ENCODE peak calls at places on chromosomes 5 and 9, in seven cellular contexts. One of them, this sample, is unnamed.

GRCh38 chr9:134403292-134403681 is 77.0 kb downstream of the RXRA start:
- DNase-seq in Peyer's patch: no peak
- DNase-seq in PC-3: no peak
- DNase-seq in cardiac muscle cell: no peak
- DNase-seq in breast epithelium: no peak
- DNase-seq in uterus: no peak
- DNase-seq in WERI-Rb-1: no peak
- DNase-seq in this sample: no peak

GRCh38 chr9:33791117-33791516 is 4.2 kb upstream of the PRSS3 start:
- DNase-seq in WERI-Rb-1: no peak
- DNase-seq in cardiac muscle cell: no peak
- DNase-seq in breast epithelium: no peak
- DNase-seq in Peyer's patch: peak; percentile 68
- DNase-seq in PC-3: peak; percentile 87
- DNase-seq in uterus: no peak
- DNase-seq in this sample: no peak

GRCh38 chr9:81874926-81875325 is 53.3 kb upstream of the SPATA31D4 start:
- DNase-seq in cardiac muscle cell: no peak
- DNase-seq in Peyer's patch: no peak
- DNase-seq in breast epithelium: no peak
- DNase-seq in PC-3: peak; percentile 43
- DNase-seq in WERI-Rb-1: no peak
- DNase-seq in uterus: no peak
- DNase-seq in this sample: no peak

GRCh38 chr5:77379558-77380061 is 112.5 kb downstream of the WDR41 start:
- DNase-seq in breast epithelium: no peak
- DNase-seq in Peyer's patch: no peak
- DNase-seq in cardiac muscle cell: no peak
- DNase-seq in uterus: no peak
- DNase-seq in PC-3: no peak
- DNase-seq in WERI-Rb-1: no peak
- DNase-seq in this sample: no peak

GRCh38 chr5:7976411-7977190 is 107.7 kb downstream of the MTRR start:
- DNase-seq in cardiac muscle cell: no peak
- DNase-seq in uterus: no peak
- DNase-seq in PC-3: peak; percentile 13
- DNase-seq in WERI-Rb-1: no peak
- DNase-seq in breast epithelium: no peak
- DNase-seq in Peyer's patch: no peak
- DNase-seq in this sample: no peak

GRCh38 chr5:106964102-106964501 is 706.6 kb downstream of the EFNA5 start:
- DNase-seq in PC-3: peak; percentile 82
- DNase-seq in uterus: no peak
- DNase-seq in Peyer's patch: no peak
- DNase-seq in WERI-Rb-1: no peak
- DNase-seq in breast epithelium: no peak
- DNase-seq in cardiac muscle cell: no peak
- DNase-seq in this sample: no peak

GRCh38 chr5:137016783-137017324 is 482.3 kb downstream of the SPOCK1 start:
- DNase-seq in WERI-Rb-1: peak; percentile 29
- DNase-seq in cardiac muscle cell: no peak
- DNase-seq in Peyer's patch: no peak
- DNase-seq in PC-3: no peak
- DNase-seq in uterus: no peak
- DNase-seq in breast epithelium: no peak
- DNase-seq in this sample: no peak

GRCh38 chr9:123620258-123620657 is 264.3 kb downstream of the CRB2 start:
- DNase-seq in WERI-Rb-1: no peak
- DNase-seq in cardiac muscle cell: no peak
- DNase-seq in Peyer's patch: no peak
- DNase-seq in breast epithelium: no peak
- DNase-seq in PC-3: no peak
- DNase-seq in uterus: no peak
- DNase-seq in this sample: no peak

GRCh38 chr5:24363789-24364534 is 280.8 kb downstream of the CDH10 start:
- DNase-seq in Peyer's patch: no peak
- DNase-seq in WERI-Rb-1: no peak
- DNase-seq in PC-3: peak; percentile 30
- DNase-seq in cardiac muscle cell: no peak
- DNase-seq in breast epithelium: no peak
- DNase-seq in uterus: no peak
- DNase-seq in this sample: no peak

GRCh38 chr5:153959134-153959957 is 79.4 kb downstream of the FAM114A2 start:
- DNase-seq in WERI-Rb-1: no peak
- DNase-seq in cardiac muscle cell: peak; percentile 34
- DNase-seq in PC-3: no peak
- DNase-seq in breast epithelium: peak; percentile 21
- DNase-seq in Peyer's patch: no peak
- DNase-seq in uterus: no peak
- DNase-seq in this sample: no peak

GRCh38 chr9:126423709-126424185 is 97.1 kb downstream of the MVB12B start:
- DNase-seq in breast epithelium: no peak
- DNase-seq in PC-3: no peak
- DNase-seq in WERI-Rb-1: no peak
- DNase-seq in Peyer's patch: no peak
- DNase-seq in cardiac muscle cell: no peak
- DNase-seq in uterus: no peak
- DNase-seq in this sample: no peak

GRCh38 chr5:59769832-59770231 is 123.7 kb downstream of the PDE4D start:
- DNase-seq in PC-3: peak; percentile 41
- DNase-seq in breast epithelium: no peak
- DNase-seq in WERI-Rb-1: no peak
- DNase-seq in cardiac muscle cell: no peak
- DNase-seq in Peyer's patch: no peak
- DNase-seq in uterus: no peak
- DNase-seq in this sample: no peak

GRCh38 chr9:69200071-69200470 is 26.0 kb downstream of the TJP2 start:
- DNase-seq in cardiac muscle cell: no peak
- DNase-seq in Peyer's patch: no peak
- DNase-seq in WERI-Rb-1: no peak
- DNase-seq in PC-3: peak; percentile 21
- DNase-seq in breast epithelium: no peak
- DNase-seq in uterus: no peak
- DNase-seq in this sample: no peak

GRCh38 chr9:447230-448025 is 232.8 kb downstream of the DOCK8 start:
- DNase-seq in cardiac muscle cell: no peak
- DNase-seq in Peyer's patch: peak; percentile 79
- DNase-seq in uterus: no peak
- DNase-seq in PC-3: peak; percentile 90
- DNase-seq in WERI-Rb-1: no peak
- DNase-seq in breast epithelium: no peak
- DNase-seq in this sample: no peak

GRCh38 chr9:65409471-65409980 is 124.5 kb upstream of the FOXD4L5 start:
- DNase-seq in uterus: no peak
- DNase-seq in cardiac muscle cell: no peak
- DNase-seq in PC-3: no peak
- DNase-seq in Peyer's patch: no peak
- DNase-seq in WERI-Rb-1: no peak
- DNase-seq in breast epithelium: no peak
- DNase-seq in this sample: no peak

GRCh38 chr5:132816083-132816482 is 3.0 kb downstream of the SOWAHA start:
- DNase-seq in uterus: no peak
- DNase-seq in Peyer's patch: no peak
- DNase-seq in cardiac muscle cell: no peak
- DNase-seq in WERI-Rb-1: no peak
- DNase-seq in breast epithelium: no peak
- DNase-seq in PC-3: no peak
- DNase-seq in this sample: no peak

GRCh38 chr5:159099049-159099760 is 511 bp downstream of the EBF1 start:
- DNase-seq in cardiac muscle cell: peak; percentile 76
- DNase-seq in breast epithelium: no peak
- DNase-seq in Peyer's patch: peak; percentile 67
- DNase-seq in uterus: peak; percentile 39
- DNase-seq in WERI-Rb-1: peak; percentile 55
- DNase-seq in PC-3: peak; percentile 49
- DNase-seq in this sample: no peak

GRCh38 chr5:88089757-88090390 is 178.8 kb downstream of the TMEM161B start:
- DNase-seq in breast epithelium: no peak
- DNase-seq in PC-3: no peak
- DNase-seq in cardiac muscle cell: no peak
- DNase-seq in uterus: no peak
- DNase-seq in Peyer's patch: no peak
- DNase-seq in WERI-Rb-1: no peak
- DNase-seq in this sample: no peak

GRCh38 chr5:171535162-171535561 is 115.7 kb downstream of the FGF18 start:
- DNase-seq in uterus: no peak
- DNase-seq in breast epithelium: no peak
- DNase-seq in cardiac muscle cell: no peak
- DNase-seq in Peyer's patch: no peak
- DNase-seq in WERI-Rb-1: no peak
- DNase-seq in PC-3: no peak
- DNase-seq in this sample: no peak

GRCh38 chr9:76459691-76460635 is 981 bp downstream of the GCNT1 start:
- DNase-seq in Peyer's patch: peak; percentile 65
- DNase-seq in breast epithelium: peak; percentile 31
- DNase-seq in PC-3: peak; percentile 43
- DNase-seq in uterus: peak; percentile 35
- DNase-seq in cardiac muscle cell: peak; percentile 56
- DNase-seq in WERI-Rb-1: peak; percentile 57
- DNase-seq in this sample: no peak

GRCh38 chr5:670396-671270 is 22.5 kb downstream of the TPPP start:
- DNase-seq in breast epithelium: no peak
- DNase-seq in WERI-Rb-1: no peak
- DNase-seq in PC-3: no peak
- DNase-seq in cardiac muscle cell: no peak
- DNase-seq in uterus: no peak
- DNase-seq in Peyer's patch: no peak
- DNase-seq in this sample: no peak

GRCh38 chr5:76608833-76609232 is 14.4 kb downstream of the F2RL2 start:
- DNase-seq in PC-3: no peak
- DNase-seq in cardiac muscle cell: no peak
- DNase-seq in Peyer's patch: no peak
- DNase-seq in breast epithelium: no peak
- DNase-seq in uterus: no peak
- DNase-seq in WERI-Rb-1: no peak
- DNase-seq in this sample: no peak

GRCh38 chr5:115329475-115329874 is 33.0 kb upstream of the CCDC112 start:
- DNase-seq in breast epithelium: no peak
- DNase-seq in PC-3: no peak
- DNase-seq in uterus: no peak
- DNase-seq in WERI-Rb-1: no peak
- DNase-seq in Peyer's patch: peak; percentile 51
- DNase-seq in cardiac muscle cell: no peak
- DNase-seq in this sample: no peak

DNA sequence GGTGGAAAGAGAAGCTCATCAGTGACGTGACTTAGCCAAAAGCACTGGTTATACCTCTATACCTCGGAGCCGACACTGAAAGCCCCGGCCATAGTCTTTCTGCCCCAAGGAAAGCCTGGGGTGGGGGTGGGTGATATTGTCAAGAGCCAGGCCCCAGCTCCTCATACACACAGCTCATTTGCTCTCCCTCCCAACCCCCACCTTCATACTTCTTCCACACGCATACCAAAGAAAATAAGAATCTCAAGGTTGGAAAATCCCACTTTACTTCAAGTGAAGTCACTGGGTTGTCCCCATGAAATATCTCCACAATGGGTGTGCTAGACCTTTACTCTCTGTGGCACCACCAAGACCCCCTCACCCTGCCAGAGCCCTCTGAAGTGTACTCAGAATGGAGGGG is 27.1 kb upstream of the MGAT1 start:
- DNase-seq in breast epithelium: no peak
- DNase-seq in cardiac muscle cell: no peak
- DNase-seq in uterus: no peak
- DNase-seq in PC-3: no peak
- DNase-seq in Peyer's patch: no peak
- DNase-seq in WERI-Rb-1: no peak
- DNase-seq in this sample: no peak
- H3K4me3 ChIP-seq in breast epithelium: peak overlapping the region; percentile 91
- H3K4me3 ChIP-seq in cardiac muscle cell: no peak overlapping the region
- H3K4me3 ChIP-seq in uterus: no peak overlapping the region
- H3K4me3 ChIP-seq in PC-3: peak overlapping the region; percentile 77
- H3K4me3 ChIP-seq in Peyer's patch: no peak overlapping the region
- H3K4me3 ChIP-seq in WERI-Rb-1: no peak overlapping the region
- H3K4me3 ChIP-seq in this sample: peak overlapping the region; percentile 98

DNA sequence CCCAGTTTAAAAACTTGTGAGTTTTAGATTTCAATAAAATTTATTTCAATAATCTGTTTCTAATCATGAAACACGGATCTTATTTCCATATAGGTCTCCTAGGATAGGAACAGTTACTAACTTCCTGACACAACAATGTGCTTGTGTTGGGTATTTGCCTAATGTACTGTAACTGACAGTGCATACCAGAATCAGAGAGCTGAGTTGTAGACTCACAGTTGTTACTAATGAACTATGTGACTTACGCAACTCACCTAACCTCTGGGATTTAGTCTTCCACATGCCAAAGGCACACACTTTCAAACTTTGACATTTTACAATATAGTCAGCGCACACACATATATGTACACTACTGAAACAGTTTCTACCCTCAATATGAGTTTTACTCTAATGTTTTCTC is 77.7 kb downstream of the HOMER1 start:
- DNase-seq in breast epithelium: no peak
- DNase-seq in PC-3: no peak
- DNase-seq in cardiac muscle cell: no peak
- DNase-seq in uterus: no peak
- DNase-seq in WERI-Rb-1: no peak
- DNase-seq in Peyer's patch: no peak
- DNase-seq in this sample: no peak
- TF ChIP-seq CTCF in breast epithelium: no peak
- TF ChIP-seq CTCF in PC-3: no peak
- TF ChIP-seq CTCF in cardiac muscle cell: no peak
- TF ChIP-seq CTCF in uterus: no peak
- TF ChIP-seq CTCF in WERI-Rb-1: no peak
- TF ChIP-seq CTCF in Peyer's patch: no peak
- TF ChIP-seq CTCF in this sample: no peak

GRCh38 chr9:118578467-118578866 is 790.8 kb downstream of the BRINP1 start:
- DNase-seq in WERI-Rb-1: no peak
- DNase-seq in PC-3: peak; percentile 1
- DNase-seq in Peyer's patch: no peak
- DNase-seq in uterus: no peak
- DNase-seq in breast epithelium: no peak
- DNase-seq in cardiac muscle cell: no peak
- DNase-seq in this sample: no peak
- H3K27ac ChIP-seq in WERI-Rb-1: no peak overlapping the region
- H3K27ac ChIP-seq in PC-3: no peak overlapping the region
- H3K27ac ChIP-seq in Peyer's patch: no peak overlapping the region
- H3K27ac ChIP-seq in uterus: no peak overlapping the region
- H3K27ac ChIP-seq in breast epithelium: no peak overlapping the region
- H3K27ac ChIP-seq in cardiac muscle cell: no peak overlapping the region
- H3K27ac ChIP-seq in this sample: no peak overlapping the region

DNA sequence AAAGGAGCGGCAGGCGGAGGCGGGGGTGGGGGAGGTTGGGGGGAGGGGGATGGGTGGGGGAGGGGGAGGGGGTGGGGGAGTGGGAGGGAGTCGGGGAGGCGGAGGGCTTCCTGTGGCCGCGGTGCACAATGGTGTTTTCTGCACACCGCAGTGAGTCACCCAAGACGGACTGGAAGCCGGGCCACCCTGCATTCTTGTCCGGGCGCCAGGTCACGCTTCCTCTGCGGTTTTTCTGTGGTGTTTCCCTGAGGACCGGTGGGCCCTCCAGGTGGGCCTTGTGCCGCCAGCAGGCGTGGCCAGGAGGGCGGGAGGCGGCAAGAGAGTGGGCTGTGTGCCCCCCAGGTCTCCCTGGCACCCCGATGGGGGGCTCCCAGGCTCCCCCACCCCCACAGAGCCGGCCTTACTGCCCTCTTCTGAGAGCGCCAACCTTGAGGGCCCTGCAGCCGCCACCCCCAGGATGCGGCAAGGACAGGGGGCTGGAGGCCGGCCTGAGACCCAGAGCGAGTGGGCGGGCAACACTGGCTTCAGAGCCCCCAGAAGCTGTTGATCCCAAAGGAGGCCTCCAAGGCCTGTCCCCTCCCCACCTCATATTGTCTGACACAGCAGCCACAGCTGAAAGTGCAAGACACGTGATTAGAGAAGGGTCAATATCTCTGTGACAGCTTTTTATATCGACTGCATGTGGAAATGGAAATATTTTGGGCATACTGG is 11.1 kb downstream of the EXD3 start:
- DNase-seq in WERI-Rb-1: no peak
- DNase-seq in Peyer's patch: peak; percentile 75
- DNase-seq in cardiac muscle cell: no peak
- DNase-seq in PC-3: peak; percentile 89
- DNase-seq in uterus: peak; percentile 72
- DNase-seq in breast epithelium: peak; percentile 90
- DNase-seq in this sample: no peak
- H3K4me3 ChIP-seq in WERI-Rb-1: no peak overlapping the region
- H3K4me3 ChIP-seq in Peyer's patch: no peak overlapping the region
- H3K4me3 ChIP-seq in cardiac muscle cell: no peak overlapping the region
- H3K4me3 ChIP-seq in PC-3: peak overlapping the region; percentile 35
- H3K4me3 ChIP-seq in uterus: no peak overlapping the region
- H3K4me3 ChIP-seq in breast epithelium: peak overlapping the region; percentile 54
- H3K4me3 ChIP-seq in this sample: peak overlapping the region; percentile 47

This sample was measured in coronary artery.